ENCODE peak calls at places on chromosomes 13 and 19, in eight cellular contexts. Y is hepatocyte, L is HCT116, N is PC-3, T is GM23248, H is neural progenitor cell, D is SK-N-SH, X is GM23338. P is an unnamed sample.

GRCh38 chr19:53662209-53662608 is 30.4 kb downstream of the DPRX start:
- DNase-seq in D (no peak), X (no peak), N (no peak), T (no peak), L (no peak), H (no peak), Y (no peak), P (no peak)

GRCh38 chr19:19386373-19386869 is 19.1 kb upstream of the GATAD2A start:
- DNase-seq in X (peak), L (no peak), N (no peak), H (no peak), Y (no peak), D (no peak), T (peak), P (no peak)

GRCh38 chr19:16571689-16572331 is 405 bp downstream of the SLC35E1 start:
- DNase-seq in N (peak), Y (peak), X (peak), T (peak), L (no peak), D (no peak), H (no peak), P (peak)

GRCh38 chr13:20057963-20058362 is 99.4 kb downstream of the ZMYM2 start:
- DNase-seq in T (peak), N (peak), X (no peak), L (no peak), Y (no peak), H (no peak), D (no peak), P (no peak)

GRCh38 chr19:50776131-50776530 is 5.9 kb downstream of the GPR32 start:
- DNase-seq in N (no peak), H (no peak), T (no peak), D (no peak), Y (no peak), L (no peak), X (no peak), P (no peak)

GRCh38 chr13:44278164-44278563 is 95.5 kb upstream of the SERP2 start:
- DNase-seq in T (no peak), L (no peak), N (no peak), Y (no peak), D (no peak), X (no peak), H (no peak), P (no peak)

GRCh38 chr13:42041684-42042035 is 6.8 kb upstream of the DGKH start:
- DNase-seq in L (no peak), N (peak), D (peak), X (peak), Y (peak), H (peak), T (peak), P (no peak)

GRCh38 chr19:12993562-12993961 is 1.7 kb upstream of the NFIX start:
- DNase-seq in Y (no peak), N (no peak), X (no peak), L (no peak), H (no peak), T (no peak), D (no peak), P (no peak)

GRCh38 chr19:29294343-29294811 is 81.4 kb upstream of the UQCRFS1 start:
- DNase-seq in H (no peak), L (no peak), D (no peak), N (no peak), Y (no peak), X (no peak), T (peak), P (no peak)

GRCh38 chr13:84446972-84447700 is 564.9 kb upstream of the SLITRK1 start:
- DNase-seq in N (no peak), D (no peak), H (no peak), L (no peak), X (peak), Y (no peak), T (peak), P (no peak)

GRCh38 chr13:33292712-33293111 is 7.2 kb upstream of the STARD13 start:
- DNase-seq in X (no peak), L (no peak), D (no peak), H (no peak), Y (no peak), T (no peak), N (no peak), P (peak)

GRCh38 chr13:98353750-98354149 is 176.7 kb upstream of the RNF113B start:
- DNase-seq in X (no peak), T (no peak), L (no peak), D (no peak), Y (no peak), N (no peak), H (no peak), P (no peak)

GRCh38 chr13:111572956-111573355 is 252.5 kb downstream of the TEX29 start:
- DNase-seq in D (no peak), L (no peak), Y (no peak), H (no peak), T (no peak), N (no peak), X (no peak), P (no peak)

GRCh38 chr13:84037937-84038464 is 155.7 kb upstream of the SLITRK1 start:
- DNase-seq in Y (no peak), H (peak), X (no peak), L (no peak), D (no peak), N (no peak), T (no peak), P (no peak)

GRCh38 chr13:27663947-27664346 is 42.3 kb downstream of the POLR1D start:
- DNase-seq in T (no peak), D (no peak), N (no peak), Y (no peak), L (no peak), X (peak), H (peak), P (no peak)

GRCh38 chr13:95256086-95256485 is 45.2 kb downstream of the ABCC4 start:
- DNase-seq in D (no peak), H (no peak), X (no peak), N (peak), L (peak), Y (no peak), T (peak), P (no peak)

GRCh38 chr19:40688987-40689338 is 1.5 kb downstream of the NUMBL start:
- DNase-seq in D (no peak), X (no peak), Y (no peak), H (no peak), N (no peak), L (no peak), T (no peak), P (no peak)

GRCh38 chr19:41431426-41432386 is 4.5 kb upstream of the B3GNT8 start:
- DNase-seq in T (peak), D (no peak), N (no peak), Y (peak), H (no peak), X (peak), L (no peak), P (no peak)

GRCh38 chr19:44653977-44654784 is 10.5 kb downstream of the PVR start:
- DNase-seq in T (peak), Y (peak), D (no peak), N (peak), L (no peak), X (peak), H (peak), P (peak)

GRCh38 chr19:43809762-43810696 is 7.8 kb upstream of the LYPD5 start:
- DNase-seq in X (peak), L (peak), H (peak), Y (peak), D (peak), T (peak), N (peak), P (peak)

GRCh38 chr19:3987619-3988371 is 2.5 kb upstream of the EEF2 start:
- DNase-seq in L (peak), H (peak), D (peak), Y (peak), T (peak), X (peak), N (peak), P (peak)

GRCh38 chr13:46571941-46572340 is 19.0 kb downstream of the LRCH1 start:
- DNase-seq in X (no peak), L (no peak), D (no peak), Y (no peak), N (no peak), H (no peak), T (no peak), P (no peak)

GRCh38 chr13:63838366-63839110 is 2422.9 kb upstream of the PCDH20 start:
- DNase-seq in D (no peak), Y (no peak), T (no peak), H (no peak), N (no peak), X (no peak), L (no peak), P (no peak)

GRCh38 chr13:28408235-28408848 is 86.6 kb downstream of the FLT1 start:
- DNase-seq in H (no peak), D (no peak), Y (peak), X (no peak), L (no peak), N (no peak), T (no peak), P (no peak)

GRCh38 chr19:14559916-14560775 is 11.7 kb downstream of the NDUFB7 start:
- DNase-seq in Y (no peak), N (no peak), L (no peak), T (no peak), X (no peak), D (no peak), H (no peak), P (no peak)

GRCh38 chr19:12936582-12936981 is 1.8 kb upstream of the CALR start:
- DNase-seq in D (no peak), Y (no peak), X (no peak), H (no peak), T (no peak), L (no peak), N (no peak), P (peak)

GRCh38 chr13:99027661-99028425 is 50.0 kb upstream of the DOCK9 start:
- DNase-seq in X (no peak), N (no peak), H (no peak), Y (no peak), D (no peak), T (no peak), L (no peak), P (no peak)

GRCh38 chr13:78976696-78977095 is 317.7 kb upstream of the OBI1 start:
- DNase-seq in T (no peak), L (no peak), X (no peak), H (no peak), Y (no peak), N (no peak), D (no peak), P (no peak)

DNA sequence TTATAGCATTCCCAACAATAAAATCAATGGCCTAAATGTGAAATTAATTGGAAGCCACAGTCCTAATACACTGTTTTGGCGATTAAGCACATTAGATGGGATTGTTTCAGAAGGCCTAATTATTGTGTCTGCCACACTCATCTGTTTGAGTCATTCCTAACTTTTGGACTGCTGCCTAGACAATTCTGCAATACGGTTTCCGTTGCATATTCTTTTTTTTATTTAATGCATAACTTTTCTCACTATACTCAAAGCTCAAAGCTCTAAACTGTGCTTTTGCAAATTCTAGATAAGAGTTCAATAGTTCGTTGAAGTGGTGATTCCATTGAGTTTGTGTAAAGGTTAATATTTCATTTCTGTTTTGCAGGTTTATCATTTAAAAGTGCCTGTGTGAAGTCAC is 53.1 kb downstream of the MBNL2 start:
- DNase-seq in Y (peak), X (no peak), L (no peak), N (peak), D (no peak), H (no peak), T (peak), P (no peak)
- TF ChIP-seq EZH2phosphoT487 in Y (no peak), X (no peak), L (no peak), N (no peak), D (no peak), H (no peak), T (no peak), P (no peak)

GRCh38 chr19:10896851-10897526 is 25.6 kb downstream of the CARM1 start:
- DNase-seq in X (no peak), N (peak), H (no peak), L (no peak), Y (no peak), T (no peak), D (no peak), P (no peak)
- TF ChIP-seq EZH2phosphoT487 in X (no peak), N (no peak), H (no peak), L (no peak), Y (no peak), T (no peak), D (no peak), P (no peak)

GRCh38 chr19:55116232-55117062 is 990 bp downstream of the PPP1R12C start:
- DNase-seq in N (peak), T (peak), X (peak), H (peak), L (no peak), Y (peak), D (peak), P (peak)
- TF ChIP-seq EZH2phosphoT487 in N (no peak), T (no peak), X (no peak), H (no peak), L (no peak), Y (no peak), D (no peak), P (no peak)

GRCh38 chr13:113488283-113488682 is 2.2 kb downstream of the DCUN1D2 start:
- DNase-seq in N (no peak), Y (no peak), D (no peak), H (no peak), X (no peak), T (no peak), L (no peak), P (no peak)
- TF ChIP-seq EZH2phosphoT487 in N (no peak), Y (no peak), D (no peak), H (no peak), X (no peak), T (no peak), L (no peak), P (no peak)

DNA sequence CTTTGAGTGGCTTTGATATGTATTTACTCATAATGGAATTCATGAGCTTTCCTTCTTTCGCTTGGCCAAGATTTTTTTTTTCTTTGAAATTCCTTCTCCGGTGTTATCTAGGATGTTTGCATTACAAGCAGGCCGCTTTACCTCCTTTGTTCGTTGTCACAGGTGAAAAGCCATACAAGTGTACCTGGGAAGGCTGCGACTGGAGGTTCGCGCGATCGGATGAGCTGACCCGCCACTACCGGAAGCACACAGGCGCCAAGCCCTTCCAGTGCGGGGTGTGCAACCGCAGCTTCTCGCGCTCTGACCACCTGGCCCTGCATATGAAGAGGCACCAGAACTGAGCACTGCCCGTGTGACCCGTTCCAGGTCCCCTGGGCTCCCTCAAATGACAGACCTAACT is 16.7 kb downstream of the KLF5 start:
- DNase-seq in Y (peak), H (peak), D (no peak), T (no peak), N (no peak), X (peak), L (no peak), P (no peak)
- TF ChIP-seq EZH2phosphoT487 in Y (no peak), H (no peak), D (no peak), T (no peak), N (no peak), X (no peak), L (no peak), P (no peak)

GRCh38 chr13:24381539-24382265 is 72.3 kb downstream of the C1QTNF9 start:
- DNase-seq in Y (no peak), T (peak), D (no peak), L (no peak), H (peak), X (peak), N (peak), P (no peak)
- TF ChIP-seq EZH2phosphoT487 in Y (no peak), T (no peak), D (no peak), L (no peak), H (no peak), X (no peak), N (no peak), P (no peak)

DNA sequence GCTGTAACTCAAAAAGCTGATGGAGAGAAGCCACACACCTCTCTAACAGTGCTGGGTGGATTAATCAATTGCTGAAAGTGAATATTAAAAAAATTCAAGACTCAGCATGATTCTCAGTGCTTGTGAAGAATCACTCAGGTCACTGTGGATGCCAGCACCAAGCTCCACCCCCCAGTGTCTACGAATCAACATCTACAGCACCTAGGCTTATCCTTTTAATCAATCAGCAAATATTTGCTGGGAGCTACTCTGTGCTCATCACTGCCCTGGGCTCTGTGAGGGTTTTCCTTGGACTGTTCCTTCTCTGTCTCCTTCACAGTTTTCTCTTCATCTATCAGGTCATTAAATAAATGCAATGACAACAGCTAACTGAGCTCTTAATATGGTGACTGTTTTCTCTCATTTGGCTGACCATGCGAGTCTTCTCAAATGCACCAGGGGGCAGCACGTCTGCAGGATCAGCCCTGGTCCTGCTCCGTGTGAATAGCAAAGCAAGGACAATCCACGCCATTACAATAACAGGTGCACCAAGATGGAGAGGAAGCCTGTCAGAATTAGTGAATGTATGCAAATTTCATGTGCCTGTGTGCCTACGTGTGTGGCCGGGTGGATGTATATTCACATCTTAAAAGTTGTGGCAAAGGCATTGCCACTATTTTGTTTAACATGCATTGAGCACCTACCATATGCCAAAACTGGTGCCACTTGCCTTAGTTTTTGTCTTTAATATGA is 14.6 kb upstream of the C13orf42 start:
- DNase-seq in X (peak), H (peak), L (peak), D (peak), N (peak), T (peak), Y (peak), P (peak)
- TF ChIP-seq EZH2phosphoT487 in X (no peak), H (no peak), L (no peak), D (no peak), N (no peak), T (no peak), Y (no peak), P (no peak)

GRCh38 chr19:46746281-46746965 is at the start of gene STRN4:
- DNase-seq in Y (peak), N (peak), L (no peak), D (peak), H (peak), X (peak), T (peak), P (peak)
- TF ChIP-seq EZH2phosphoT487 in Y (no peak), N (no peak), L (no peak), D (no peak), H (no peak), X (no peak), T (no peak), P (no peak)

P was measured in MM.1S.